ENCODE peak calls at places on chromosomes 7 and 10, in eight cellular contexts. G, R, S, W, H, U, C and K are unnamed samples.

GRCh38 chr7:7581531-7582179 is 15.0 kb downstream of the MIOS start:
- DNase-seq in G (no peak), R (no peak), S (no peak), W (no peak), H (no peak), U (no peak), C (no peak), K (no peak)

GRCh38 chr7:133912916-133913697 is 214.0 kb upstream of the LRGUK start:
- DNase-seq in G (no peak), R (peak), S (no peak), W (no peak), H (no peak), U (peak), C (peak), K (no peak)

GRCh38 chr10:124152781-124153600 is 59.6 kb upstream of the CHST15 start:
- DNase-seq in G (peak), R (peak), S (peak), W (peak), H (peak), U (peak), C (peak), K (peak)

GRCh38 chr10:33025910-33026309 is 67.9 kb upstream of the ITGB1 start:
- DNase-seq in G (no peak), R (no peak), S (no peak), W (no peak), H (no peak), U (no peak), C (no peak), K (no peak)

GRCh38 chr10:75111906-75112703 is 649 bp downstream of the SAMD8 start:
- DNase-seq in G (peak), R (peak), S (no peak), W (peak), H (peak), U (peak), C (peak), K (no peak)

GRCh38 chr7:42746226-42746625 is 165.6 kb downstream of the C7orf25 start:
- DNase-seq in G (no peak), R (no peak), S (no peak), W (no peak), H (no peak), U (no peak), C (peak), K (no peak)

GRCh38 chr7:116969371-116969902 is 16.1 kb downstream of the ST7 start:
- DNase-seq in G (no peak), R (no peak), S (no peak), W (no peak), H (no peak), U (no peak), C (no peak), K (no peak)

GRCh38 chr10:18164093-18164492 is 23.9 kb downstream of the CACNB2 start:
- DNase-seq in G (peak), R (no peak), S (no peak), W (no peak), H (no peak), U (peak), C (peak), K (peak)

GRCh38 chr7:94431620-94432295 is 37.1 kb downstream of the COL1A2 start:
- DNase-seq in G (no peak), R (no peak), S (peak), W (no peak), H (no peak), U (peak), C (peak), K (no peak)

GRCh38 chr10:72315611-72316385 is 38.9 kb downstream of the DNAJB12 start:
- DNase-seq in G (no peak), R (no peak), S (peak), W (peak), H (no peak), U (peak), C (peak), K (no peak)

GRCh38 chr7:907158-907980 is 31.0 kb downstream of the GET4 start:
- DNase-seq in G (no peak), R (no peak), S (no peak), W (no peak), H (no peak), U (no peak), C (no peak), K (no peak)

GRCh38 chr10:115093286-115093775 is at the start of gene ATRNL1:
- DNase-seq in G (no peak), R (peak), S (no peak), W (peak), H (no peak), U (no peak), C (no peak), K (no peak)

GRCh38 chr7:90625051-90625450 is 28.9 kb downstream of the CDK14 start:
- DNase-seq in G (no peak), R (no peak), S (no peak), W (no peak), H (no peak), U (no peak), C (peak), K (no peak)

GRCh38 chr7:16563281-16564022 is 36.8 kb downstream of the LRRC72 start:
- DNase-seq in G (no peak), R (peak), S (no peak), W (no peak), H (no peak), U (no peak), C (peak), K (no peak)

GRCh38 chr10:100838986-100839385 is 73.8 kb upstream of the SLF2 start:
- DNase-seq in G (no peak), R (no peak), S (no peak), W (no peak), H (no peak), U (no peak), C (no peak), K (no peak)

GRCh38 chr7:96723622-96724021 is 14.0 kb upstream of the SEM1 start:
- DNase-seq in G (no peak), R (no peak), S (no peak), W (no peak), H (no peak), U (peak), C (peak), K (peak)

GRCh38 chr10:80443531-80443974 is 10.6 kb upstream of the TSPAN14 start:
- DNase-seq in G (no peak), R (peak), S (no peak), W (no peak), H (no peak), U (peak), C (no peak), K (no peak)

GRCh38 chr7:158394936-158395335 is 192.7 kb downstream of the PTPRN2 start:
- DNase-seq in G (no peak), R (no peak), S (no peak), W (no peak), H (no peak), U (no peak), C (no peak), K (no peak)

GRCh38 chr7:90409667-90410066 is 6.4 kb downstream of the CLDN12 start:
- DNase-seq in G (no peak), R (no peak), S (no peak), W (no peak), H (no peak), U (no peak), C (peak), K (no peak)

GRCh38 chr10:33657154-33657900 is 322.9 kb upstream of the NRP1 start:
- DNase-seq in G (no peak), R (no peak), S (no peak), W (no peak), H (no peak), U (no peak), C (peak), K (peak)

GRCh38 chr10:128701837-128702236 is 575.6 kb upstream of the MKI67 start:
- DNase-seq in G (no peak), R (no peak), S (no peak), W (no peak), H (no peak), U (no peak), C (no peak), K (no peak)

GRCh38 chr10:112435013-112435619 is 11.6 kb downstream of the ZDHHC6 start:
- DNase-seq in G (no peak), R (peak), S (peak), W (no peak), H (no peak), U (peak), C (peak), K (no peak)

GRCh38 chr10:68175954-68176353 is 56.0 kb downstream of the ATOH7 start:
- DNase-seq in G (no peak), R (no peak), S (no peak), W (no peak), H (no peak), U (peak), C (no peak), K (no peak)

GRCh38 chr7:68321076-68321639 is 1277.1 kb upstream of the AUTS2 start:
- DNase-seq in G (no peak), R (no peak), S (no peak), W (no peak), H (no peak), U (peak), C (no peak), K (no peak)

GRCh38 chr10:78420946-78421732 is 387.5 kb downstream of the RPS24 start:
- DNase-seq in G (no peak), R (no peak), S (no peak), W (no peak), H (no peak), U (no peak), C (no peak), K (no peak)

GRCh38 chr7:35729061-35729783 is 34.3 kb upstream of the HERPUD2 start:
- DNase-seq in G (no peak), R (peak), S (no peak), W (no peak), H (peak), U (no peak), C (no peak), K (no peak)

GRCh38 chr10:73810358-73810734 is 1.1 kb downstream of the NDST2 start:
- DNase-seq in G (no peak), R (no peak), S (peak), W (no peak), H (no peak), U (peak), C (peak), K (no peak)

GRCh38 chr7:460374-461117 is 59.1 kb downstream of the PDGFA start:
- DNase-seq in G (no peak), R (no peak), S (no peak), W (peak), H (no peak), U (peak), C (peak), K (no peak)

GRCh38 chr10:100346351-100346764 is 675 bp upstream of the SCD start:
- DNase-seq in G (peak), R (peak), S (no peak), W (peak), H (peak), U (peak), C (peak), K (peak)

GRCh38 chr7:92253251-92253650 is 7.5 kb downstream of the ANKIB1 start:
- DNase-seq in G (no peak), R (no peak), S (no peak), W (no peak), H (no peak), U (no peak), C (no peak), K (no peak)

GRCh38 chr7:128386415-128386925 is 23.3 kb downstream of the IMPDH1 start:
- DNase-seq in G (no peak), R (no peak), S (no peak), W (no peak), H (no peak), U (no peak), C (no peak), K (no peak)

GRCh38 chr7:105800849-105801534 is 75.4 kb downstream of the ATXN7L1 start:
- DNase-seq in G (no peak), R (peak), S (no peak), W (no peak), H (no peak), U (no peak), C (peak), K (no peak)
- H3K4me3 ChIP-seq in G (no peak), R (no peak), S (no peak), W (no peak), H (no peak), U (no peak), C (no peak), K (no peak)

DNA sequence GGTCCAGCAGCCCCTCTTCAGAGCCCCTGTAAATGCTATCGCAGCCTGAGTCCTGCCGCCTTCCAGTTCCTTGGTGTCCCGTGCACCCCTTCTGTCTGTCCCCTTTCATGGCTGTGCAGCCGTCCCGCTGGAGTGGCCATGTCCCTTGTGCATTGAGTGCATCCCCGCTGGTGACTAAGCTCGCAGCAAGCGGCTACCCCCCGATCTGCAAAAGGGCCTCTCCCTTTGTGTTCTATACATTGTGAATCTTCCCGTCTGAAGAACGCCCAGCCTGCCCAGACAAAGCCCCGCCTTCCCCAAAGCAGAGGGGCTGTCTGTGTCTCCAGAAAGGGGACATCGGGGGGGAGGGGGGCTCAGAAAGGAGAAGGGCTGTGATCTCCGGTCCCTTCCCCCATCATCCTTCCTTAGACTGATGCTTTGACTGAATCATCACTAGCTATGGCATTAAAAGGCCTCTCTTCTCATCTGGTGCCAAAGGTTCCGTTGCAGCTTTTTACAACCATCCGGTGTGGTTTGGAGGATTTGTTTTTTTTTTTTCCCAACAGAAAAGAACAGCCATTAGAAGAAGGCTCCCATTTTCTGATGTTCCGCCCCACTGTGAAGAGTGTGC is 11.9 kb downstream of the NPTX2 start:
- DNase-seq in G (no peak), R (no peak), S (no peak), W (no peak), H (no peak), U (no peak), C (no peak), K (no peak)
- H3K4me3 ChIP-seq in G (no peak), R (no peak), S (no peak), W (no peak), H (no peak), U (no peak), C (no peak), K (no peak)

GRCh38 chr10:22087365-22087738 is 83.8 kb upstream of the DNAJC1 start:
- DNase-seq in G (no peak), R (no peak), S (no peak), W (no peak), H (no peak), U (no peak), C (no peak), K (no peak)

DNA sequence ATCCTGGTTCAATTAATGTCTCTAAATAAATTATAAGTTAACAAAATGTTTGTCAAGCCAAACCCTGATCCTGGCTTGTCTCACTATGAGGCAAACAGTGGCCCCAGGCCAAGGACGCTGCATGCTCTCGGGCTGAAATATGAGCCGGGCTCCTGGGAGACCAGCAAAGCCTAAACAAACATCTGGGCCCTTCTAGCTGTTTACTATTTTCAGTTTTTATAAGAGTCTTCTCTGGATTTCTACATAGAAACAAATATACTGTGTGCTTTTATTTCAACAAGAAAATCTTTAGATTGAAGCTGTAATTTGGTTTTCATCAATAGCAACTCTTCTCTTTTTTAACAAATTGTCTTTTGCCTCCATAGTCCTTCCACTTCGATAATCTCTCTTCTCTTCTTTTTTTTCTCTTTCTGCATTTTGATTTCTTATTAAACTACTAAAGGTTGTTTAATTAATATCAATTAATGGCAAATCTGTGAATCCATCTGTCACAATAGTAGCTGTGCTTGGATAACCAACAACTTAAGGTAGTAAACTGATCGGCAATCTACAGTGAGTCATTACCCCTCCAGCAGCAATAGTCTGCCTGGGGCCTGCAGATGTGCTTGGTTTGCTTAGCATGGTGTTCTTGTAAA is 83.3 kb upstream of the DNAJC1 start:
- DNase-seq in G (peak), R (no peak), S (peak), W (peak), H (no peak), U (peak), C (peak), K (peak)
- H3K4me3 ChIP-seq in G (no peak), R (no peak), S (no peak), W (no peak), H (no peak), U (no peak), C (no peak), K (no peak)

GRCh38 chr10:104274762-104275721 is 6.1 kb downstream of the GSTO2 start:
- DNase-seq in G (no peak), R (peak), S (no peak), W (peak), H (no peak), U (peak), C (peak), K (no peak)
- H3K4me3 ChIP-seq in G (peak), R (no peak), S (peak), W (peak), H (no peak), U (peak), C (peak), K (peak)

GRCh38 chr7:17985473-17986239 is 42.0 kb downstream of the PRPS1L1 start:
- DNase-seq in G (no peak), R (no peak), S (no peak), W (no peak), H (no peak), U (no peak), C (no peak), K (no peak)

GRCh38 chr7:17988858-17989257 is 38.8 kb downstream of the PRPS1L1 start:
- DNase-seq in G (no peak), R (no peak), S (no peak), W (no peak), H (no peak), U (no peak), C (no peak), K (no peak)

GRCh38 chr7:17988136-17988535 is 39.5 kb downstream of the PRPS1L1 start:
- DNase-seq in G (no peak), R (no peak), S (no peak), W (no peak), H (no peak), U (no peak), C (no peak), K (no peak)

GRCh38 chr7:17984288-17984687 is 43.4 kb downstream of the PRPS1L1 start:
- DNase-seq in G (no peak), R (no peak), S (no peak), W (no peak), H (no peak), U (no peak), C (no peak), K (no peak)

DNA sequence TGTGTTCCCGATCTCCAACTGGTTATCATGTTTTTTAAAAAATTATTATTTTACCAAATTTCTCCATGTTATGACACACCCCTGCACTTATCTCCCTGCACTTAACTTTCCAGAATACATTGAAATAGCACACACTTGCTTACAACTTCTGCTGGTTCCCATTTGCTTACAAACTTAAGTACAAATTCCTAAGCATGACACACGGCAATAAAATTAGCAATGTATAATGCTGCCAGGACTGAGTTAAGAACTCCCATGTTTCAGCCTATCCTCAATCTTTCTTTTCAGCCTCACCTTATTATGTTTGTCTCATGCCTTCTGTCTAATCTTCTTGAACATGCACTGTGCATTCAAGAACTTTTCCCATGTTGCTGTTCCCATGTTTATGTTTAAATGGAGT is 40.8 kb downstream of the PRPS1L1 start:
- DNase-seq in G (peak), R (no peak), S (peak), W (no peak), H (no peak), U (peak), C (peak), K (peak)
- H3K4me3 ChIP-seq in G (no peak), R (no peak), S (no peak), W (no peak), H (no peak), U (no peak), C (no peak), K (no peak)

GRCh38 chr10:48672596-48673255 is 11.9 kb upstream of the WDFY4 start:
- DNase-seq in G (no peak), R (peak), S (no peak), W (no peak), H (peak), U (no peak), C (no peak), K (no peak)

GRCh38 chr10:48667960-48668541 is 16.6 kb upstream of the WDFY4 start:
- DNase-seq in G (no peak), R (peak), S (no peak), W (no peak), H (peak), U (no peak), C (no peak), K (no peak)

GRCh38 chr10:48671914-48672595 is 12.6 kb upstream of the WDFY4 start:
- DNase-seq in G (no peak), R (peak), S (no peak), W (no peak), H (peak), U (no peak), C (no peak), K (no peak)

DNA sequence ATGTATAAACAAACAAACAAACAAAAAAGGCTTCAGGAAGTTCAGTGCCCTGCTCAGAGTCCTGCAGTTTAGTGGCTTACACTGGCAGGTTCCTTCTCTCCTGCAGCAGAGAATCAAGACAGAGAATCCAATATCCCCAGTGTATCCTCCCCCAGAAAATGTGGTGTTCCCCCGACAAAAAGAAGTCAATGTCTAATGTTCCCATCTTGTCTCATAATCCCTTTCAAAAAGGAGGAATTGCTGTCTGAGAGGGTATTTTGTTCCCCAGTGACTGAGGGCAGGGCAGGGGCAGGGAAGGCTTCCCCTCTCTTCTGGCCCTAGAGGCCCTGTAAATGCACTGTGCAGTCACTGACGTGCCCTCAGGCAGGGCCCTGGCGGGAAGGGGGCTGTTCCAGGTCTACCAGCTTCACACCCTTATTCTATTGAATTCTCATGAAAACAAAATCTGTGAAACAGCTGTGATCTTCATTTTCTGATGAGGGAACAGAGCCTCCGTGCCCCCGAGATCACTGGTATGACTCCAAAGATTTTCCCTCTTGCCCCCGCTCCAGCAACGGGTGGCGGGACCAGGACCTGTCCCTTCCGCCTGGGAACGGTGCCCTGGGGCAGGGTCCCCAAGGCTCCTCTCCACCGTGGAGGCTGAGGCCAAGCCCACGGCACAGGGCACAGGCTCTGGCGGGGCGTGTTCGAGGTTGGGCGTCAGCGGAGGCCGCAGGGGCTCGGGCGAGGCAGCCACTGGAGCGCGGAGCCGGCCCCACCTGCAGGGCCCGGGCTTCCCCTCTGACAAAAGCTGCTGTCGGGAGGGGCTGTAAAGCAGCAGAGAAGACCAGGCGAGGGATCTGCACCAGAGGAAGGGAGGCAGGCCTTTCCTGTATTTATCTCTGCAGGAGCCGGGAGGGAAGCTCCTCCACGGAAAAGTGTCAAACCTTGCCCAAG is 13.4 kb upstream of the WDFY4 start:
- DNase-seq in G (no peak), R (peak), S (no peak), W (no peak), H (no peak), U (no peak), C (no peak), K (no peak)
- H3K4me3 ChIP-seq in G (no peak), R (peak), S (no peak), W (no peak), H (peak), U (no peak), C (no peak), K (no peak)